ENCODE peak calls at places on chromosomes 4 and X, in eight cellular contexts. E, J, F, P, B, M, C and S are unnamed samples.

GRCh38 chrX:40174594-40175415 is 77.0 kb upstream of the BCOR start:
- DNase-seq in E (peak), J (no peak), F (peak), P (no peak), B (peak), M (peak), C (no peak), S (peak)

GRCh38 chr4:158490629-158491028 is 31.1 kb upstream of the RXFP1 start:
- DNase-seq in E (no peak), J (no peak), F (no peak), P (no peak), B (no peak), M (no peak), C (peak), S (no peak)

GRCh38 chr4:21864686-21865085 is 83.9 kb downstream of the KCNIP4 start:
- DNase-seq in E (no peak), J (no peak), F (no peak), P (no peak), B (no peak), M (no peak), C (no peak), S (no peak)

GRCh38 chr4:143390764-143391163 is 54.1 kb downstream of the GAB1 start:
- DNase-seq in E (no peak), J (no peak), F (no peak), P (no peak), B (no peak), M (no peak), C (no peak), S (no peak)

GRCh38 chr4:186591651-186592050 is 36.3 kb upstream of the MTNR1A start:
- DNase-seq in E (no peak), J (no peak), F (no peak), P (no peak), B (no peak), M (no peak), C (no peak), S (no peak)

GRCh38 chr4:88446124-88446523 is 10.8 kb upstream of the HERC5 start:
- DNase-seq in E (no peak), J (no peak), F (no peak), P (no peak), B (peak), M (no peak), C (no peak), S (no peak)

GRCh38 chrX:103344606-103345005 is 11.7 kb upstream of the TCEAL9 start:
- DNase-seq in E (no peak), J (no peak), F (no peak), P (no peak), B (no peak), M (no peak), C (no peak), S (no peak)

GRCh38 chr4:3791910-3792542 is 25.8 kb downstream of the ADRA2C start:
- DNase-seq in E (no peak), J (peak), F (no peak), P (no peak), B (peak), M (no peak), C (no peak), S (peak)

GRCh38 chr4:17173300-17173699 is 274.9 kb upstream of the LDB2 start:
- DNase-seq in E (no peak), J (no peak), F (no peak), P (no peak), B (no peak), M (no peak), C (no peak), S (no peak)

GRCh38 chrX:149267878-149268813 is 237.0 kb downstream of the IDS start:
- DNase-seq in E (no peak), J (no peak), F (no peak), P (no peak), B (no peak), M (no peak), C (no peak), S (no peak)

GRCh38 chr4:106869551-106869950 is 166.6 kb downstream of the DKK2 start:
- DNase-seq in E (no peak), J (no peak), F (no peak), P (no peak), B (peak), M (no peak), C (no peak), S (no peak)

GRCh38 chr4:104451573-104451972 is 43.1 kb downstream of the CXXC4 start:
- DNase-seq in E (no peak), J (no peak), F (no peak), P (peak), B (no peak), M (no peak), C (no peak), S (no peak)

GRCh38 chr4:156322592-156322991 is 368.9 kb upstream of the CTSO start:
- DNase-seq in E (no peak), J (peak), F (no peak), P (no peak), B (peak), M (no peak), C (peak), S (no peak)

GRCh38 chr4:88728146-88728545 is 30.5 kb upstream of the NAP1L5 start:
- DNase-seq in E (no peak), J (no peak), F (no peak), P (peak), B (no peak), M (peak), C (no peak), S (no peak)

GRCh38 chr4:52861171-52861873 is 795 bp upstream of the RASL11B start:
- DNase-seq in E (no peak), J (no peak), F (no peak), P (peak), B (peak), M (no peak), C (no peak), S (no peak)